ENCODE peak calls at places on chromosomes 6 and 20, in six cellular contexts. One of them, this sample, is unnamed.

GRCh38 chr20:13567663-13568062 is 71.1 kb downstream of the TASP1 start:
- DNase-seq in cardiac fibroblast: peak; percentile 47
- DNase-seq in right lobe of liver: no peak
- DNase-seq in hepatocyte: no peak
- DNase-seq in AG10803: no peak
- DNase-seq in esophagus squamous epithelium: no peak
- DNase-seq in this sample: no peak

GRCh38 chr6:169920359-169921020 is 169.1 kb downstream of the ERMARD start:
- DNase-seq in right lobe of liver: no peak
- DNase-seq in AG10803: no peak
- DNase-seq in hepatocyte: no peak
- DNase-seq in cardiac fibroblast: no peak
- DNase-seq in esophagus squamous epithelium: no peak
- DNase-seq in this sample: no peak

GRCh38 chr20:37075932-37076685 is 19.7 kb downstream of the RBL1 start:
- DNase-seq in cardiac fibroblast: no peak
- DNase-seq in AG10803: peak; percentile 14
- DNase-seq in esophagus squamous epithelium: no peak
- DNase-seq in right lobe of liver: no peak
- DNase-seq in hepatocyte: no peak
- DNase-seq in this sample: peak; percentile 14

GRCh38 chr20:32520927-32521203 is 64.3 kb downstream of the NOL4L start:
- DNase-seq in hepatocyte: no peak
- DNase-seq in esophagus squamous epithelium: no peak
- DNase-seq in AG10803: no peak
- DNase-seq in cardiac fibroblast: no peak
- DNase-seq in right lobe of liver: no peak
- DNase-seq in this sample: no peak

GRCh38 chr6:84042603-84043002 is 9.0 kb downstream of the MRAP2 start:
- DNase-seq in hepatocyte: no peak
- DNase-seq in esophagus squamous epithelium: no peak
- DNase-seq in right lobe of liver: no peak
- DNase-seq in cardiac fibroblast: no peak
- DNase-seq in AG10803: no peak
- DNase-seq in this sample: no peak

GRCh38 chr6:72787521-72788031 is 165.7 kb downstream of the KCNQ5 start:
- DNase-seq in hepatocyte: peak; percentile 33
- DNase-seq in cardiac fibroblast: peak; percentile 89
- DNase-seq in AG10803: peak; percentile 91
- DNase-seq in right lobe of liver: no peak
- DNase-seq in esophagus squamous epithelium: no peak
- DNase-seq in this sample: peak; percentile 46

GRCh38 chr6:128139519-128139918 is 238.7 kb upstream of the THEMIS start:
- DNase-seq in esophagus squamous epithelium: no peak
- DNase-seq in hepatocyte: peak; percentile 59
- DNase-seq in AG10803: peak; percentile 35
- DNase-seq in right lobe of liver: no peak
- DNase-seq in cardiac fibroblast: peak; percentile 45
- DNase-seq in this sample: peak; percentile 58

GRCh38 chr20:45419188-45420091 is 3.5 kb downstream of the PIGT start:
- DNase-seq in cardiac fibroblast: peak; percentile 97
- DNase-seq in esophagus squamous epithelium: no peak
- DNase-seq in right lobe of liver: peak; percentile 45
- DNase-seq in hepatocyte: no peak
- DNase-seq in AG10803: peak; percentile 98
- DNase-seq in this sample: peak; percentile 81

GRCh38 chr6:16338577-16339262 is 100.3 kb downstream of the GMPR start:
- DNase-seq in cardiac fibroblast: peak; percentile 99
- DNase-seq in esophagus squamous epithelium: peak; percentile 9
- DNase-seq in right lobe of liver: no peak
- DNase-seq in hepatocyte: peak; percentile 87
- DNase-seq in AG10803: peak; percentile 100
- DNase-seq in this sample: peak; percentile 96

GRCh38 chr6:161038229-161039003 is 46.8 kb downstream of the MAP3K4 start:
- DNase-seq in cardiac fibroblast: peak; percentile 70
- DNase-seq in hepatocyte: no peak
- DNase-seq in right lobe of liver: no peak
- DNase-seq in AG10803: peak; percentile 97
- DNase-seq in esophagus squamous epithelium: no peak
- DNase-seq in this sample: peak; percentile 86

GRCh38 chr6:138404666-138405337 is 779 bp downstream of the HEBP2 start:
- DNase-seq in esophagus squamous epithelium: no peak
- DNase-seq in hepatocyte: peak; percentile 39
- DNase-seq in cardiac fibroblast: no peak
- DNase-seq in AG10803: no peak
- DNase-seq in right lobe of liver: peak; percentile 47
- DNase-seq in this sample: peak; percentile 22

GRCh38 chr6:144922120-144922722 is 637.1 kb downstream of the UTRN start:
- DNase-seq in right lobe of liver: no peak
- DNase-seq in AG10803: peak; percentile 93
- DNase-seq in hepatocyte: peak; percentile 30
- DNase-seq in cardiac fibroblast: peak; percentile 27
- DNase-seq in esophagus squamous epithelium: no peak
- DNase-seq in this sample: peak; percentile 48

GRCh38 chr6:117938324-117938995 is 31.4 kb downstream of the SLC35F1 start:
- DNase-seq in AG10803: no peak
- DNase-seq in esophagus squamous epithelium: no peak
- DNase-seq in hepatocyte: no peak
- DNase-seq in right lobe of liver: no peak
- DNase-seq in cardiac fibroblast: no peak
- DNase-seq in this sample: no peak

GRCh38 chr6:169654590-169655391 is 47.0 kb downstream of the WDR27 start:
- DNase-seq in hepatocyte: no peak
- DNase-seq in right lobe of liver: peak; percentile 71
- DNase-seq in AG10803: peak; percentile 73
- DNase-seq in esophagus squamous epithelium: no peak
- DNase-seq in cardiac fibroblast: peak; percentile 59
- DNase-seq in this sample: peak; percentile 88

GRCh38 chr20:34579936-34580587 is 21.5 kb downstream of the MAP1LC3A start:
- DNase-seq in hepatocyte: no peak
- DNase-seq in esophagus squamous epithelium: no peak
- DNase-seq in cardiac fibroblast: no peak
- DNase-seq in AG10803: peak; percentile 49
- DNase-seq in right lobe of liver: no peak
- DNase-seq in this sample: no peak

GRCh38 chr6:157236040-157236725 is 87.1 kb downstream of the TMEM242 start:
- DNase-seq in esophagus squamous epithelium: no peak
- DNase-seq in AG10803: no peak
- DNase-seq in right lobe of liver: no peak
- DNase-seq in cardiac fibroblast: no peak
- DNase-seq in hepatocyte: no peak
- DNase-seq in this sample: no peak

GRCh38 chr6:30238178-30238795 is 25.1 kb upstream of the TRIM26 start:
- DNase-seq in hepatocyte: peak; percentile 23
- DNase-seq in esophagus squamous epithelium: no peak
- DNase-seq in AG10803: peak; percentile 39
- DNase-seq in right lobe of liver: no peak
- DNase-seq in cardiac fibroblast: peak; percentile 40
- DNase-seq in this sample: peak; percentile 59
- TF ChIP-seq CTCF in hepatocyte: peak; percentile 28
- TF ChIP-seq CTCF in esophagus squamous epithelium: no peak
- TF ChIP-seq CTCF in AG10803: peak; percentile 63
- TF ChIP-seq CTCF in right lobe of liver: peak; percentile 39
- TF ChIP-seq CTCF in cardiac fibroblast: peak; percentile 62
- TF ChIP-seq CTCF in this sample: peak; percentile 68

GRCh38 chr6:53547166-53547814 is 2.4 kb upstream of the GCLC start:
- DNase-seq in hepatocyte: peak; percentile 21
- DNase-seq in right lobe of liver: peak; percentile 30
- DNase-seq in AG10803: no peak
- DNase-seq in esophagus squamous epithelium: no peak
- DNase-seq in cardiac fibroblast: no peak
- DNase-seq in this sample: no peak

GRCh38 chr6:53544050-53544499 is 826 bp downstream of the GCLC start:
- DNase-seq in hepatocyte: peak; percentile 37
- DNase-seq in right lobe of liver: no peak
- DNase-seq in cardiac fibroblast: peak; percentile 13
- DNase-seq in esophagus squamous epithelium: no peak
- DNase-seq in AG10803: no peak
- DNase-seq in this sample: peak; percentile 29

GRCh38 chr6:53544500-53545308 is at the start of gene GCLC:
- DNase-seq in AG10803: peak; percentile 94
- DNase-seq in hepatocyte: peak; percentile 96
- DNase-seq in cardiac fibroblast: peak; percentile 96
- DNase-seq in right lobe of liver: peak; percentile 94
- DNase-seq in esophagus squamous epithelium: peak; percentile 71
- DNase-seq in this sample: peak; percentile 97

GRCh38 chr6:53546256-53546655 is 1.4 kb upstream of the GCLC start:
- DNase-seq in hepatocyte: no peak
- DNase-seq in AG10803: peak; percentile 50
- DNase-seq in right lobe of liver: no peak
- DNase-seq in cardiac fibroblast: no peak
- DNase-seq in esophagus squamous epithelium: no peak
- DNase-seq in this sample: no peak

GRCh38 chr6:53547815-53548496 is 3.1 kb upstream of the GCLC start:
- DNase-seq in hepatocyte: peak; percentile 98
- DNase-seq in cardiac fibroblast: peak; percentile 98
- DNase-seq in right lobe of liver: peak; percentile 98
- DNase-seq in esophagus squamous epithelium: peak; percentile 79
- DNase-seq in AG10803: peak; percentile 97
- DNase-seq in this sample: peak; percentile 98
- TF ChIP-seq CTCF in hepatocyte: no peak
- TF ChIP-seq CTCF in cardiac fibroblast: no peak
- TF ChIP-seq CTCF in right lobe of liver: peak; percentile 14
- TF ChIP-seq CTCF in esophagus squamous epithelium: no peak
- TF ChIP-seq CTCF in AG10803: no peak
- TF ChIP-seq CTCF in this sample: no peak

GRCh38 chr20:62623488-62624324 is 18.6 kb upstream of the SLCO4A1 start:
- DNase-seq in hepatocyte: peak; percentile 97
- DNase-seq in right lobe of liver: peak; percentile 94
- DNase-seq in AG10803: peak; percentile 75
- DNase-seq in esophagus squamous epithelium: peak; percentile 68
- DNase-seq in cardiac fibroblast: peak; percentile 94
- DNase-seq in this sample: peak; percentile 84

GRCh38 chr20:62625516-62625915 is 16.8 kb upstream of the SLCO4A1 start:
- DNase-seq in AG10803: no peak
- DNase-seq in cardiac fibroblast: no peak
- DNase-seq in esophagus squamous epithelium: no peak
- DNase-seq in right lobe of liver: no peak
- DNase-seq in hepatocyte: no peak
- DNase-seq in this sample: no peak

GRCh38 chr20:62622877-62623487 is 19.3 kb upstream of the SLCO4A1 start:
- DNase-seq in hepatocyte: no peak
- DNase-seq in esophagus squamous epithelium: no peak
- DNase-seq in AG10803: no peak
- DNase-seq in right lobe of liver: no peak
- DNase-seq in cardiac fibroblast: no peak
- DNase-seq in this sample: no peak

GRCh38 chr20:62624719-62625455 is 17.4 kb upstream of the SLCO4A1 start:
- DNase-seq in hepatocyte: no peak
- DNase-seq in cardiac fibroblast: no peak
- DNase-seq in esophagus squamous epithelium: no peak
- DNase-seq in right lobe of liver: no peak
- DNase-seq in AG10803: no peak
- DNase-seq in this sample: no peak

GRCh38 chr20:62624325-62624690 is 18.0 kb upstream of the SLCO4A1 start:
- DNase-seq in esophagus squamous epithelium: no peak
- DNase-seq in right lobe of liver: no peak
- DNase-seq in cardiac fibroblast: no peak
- DNase-seq in AG10803: no peak
- DNase-seq in hepatocyte: peak; percentile 33
- DNase-seq in this sample: no peak
- TF ChIP-seq CTCF in esophagus squamous epithelium: no peak
- TF ChIP-seq CTCF in right lobe of liver: no peak
- TF ChIP-seq CTCF in cardiac fibroblast: no peak
- TF ChIP-seq CTCF in AG10803: no peak
- TF ChIP-seq CTCF in hepatocyte: no peak
- TF ChIP-seq CTCF in this sample: no peak

DNA sequence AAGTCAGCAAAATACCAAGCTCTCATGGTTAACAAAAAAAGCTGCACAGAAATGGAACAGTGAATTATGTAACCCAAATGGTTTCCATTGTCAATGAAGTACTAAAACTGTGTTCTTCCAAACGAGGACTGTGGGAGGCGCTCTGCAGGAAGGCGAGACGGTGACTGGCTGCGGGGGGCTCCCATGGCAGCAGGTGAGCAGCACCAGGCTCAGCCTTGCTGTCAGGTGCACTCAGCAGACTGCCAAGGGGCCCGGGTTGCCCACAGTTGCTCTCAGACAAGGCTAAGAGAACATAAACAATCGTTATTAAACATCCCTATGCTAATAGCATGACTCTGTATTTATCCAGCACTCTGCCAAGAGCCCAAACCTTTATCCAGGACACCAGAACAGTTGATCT is 630.3 kb upstream of the ARID1B start:
- DNase-seq in cardiac fibroblast: no peak
- DNase-seq in hepatocyte: no peak
- DNase-seq in right lobe of liver: no peak
- DNase-seq in esophagus squamous epithelium: no peak
- DNase-seq in AG10803: no peak
- DNase-seq in this sample: no peak
- TF ChIP-seq CTCF in cardiac fibroblast: no peak
- TF ChIP-seq CTCF in hepatocyte: no peak
- TF ChIP-seq CTCF in right lobe of liver: no peak
- TF ChIP-seq CTCF in esophagus squamous epithelium: no peak
- TF ChIP-seq CTCF in AG10803: no peak
- TF ChIP-seq CTCF in this sample: no peak

DNA sequence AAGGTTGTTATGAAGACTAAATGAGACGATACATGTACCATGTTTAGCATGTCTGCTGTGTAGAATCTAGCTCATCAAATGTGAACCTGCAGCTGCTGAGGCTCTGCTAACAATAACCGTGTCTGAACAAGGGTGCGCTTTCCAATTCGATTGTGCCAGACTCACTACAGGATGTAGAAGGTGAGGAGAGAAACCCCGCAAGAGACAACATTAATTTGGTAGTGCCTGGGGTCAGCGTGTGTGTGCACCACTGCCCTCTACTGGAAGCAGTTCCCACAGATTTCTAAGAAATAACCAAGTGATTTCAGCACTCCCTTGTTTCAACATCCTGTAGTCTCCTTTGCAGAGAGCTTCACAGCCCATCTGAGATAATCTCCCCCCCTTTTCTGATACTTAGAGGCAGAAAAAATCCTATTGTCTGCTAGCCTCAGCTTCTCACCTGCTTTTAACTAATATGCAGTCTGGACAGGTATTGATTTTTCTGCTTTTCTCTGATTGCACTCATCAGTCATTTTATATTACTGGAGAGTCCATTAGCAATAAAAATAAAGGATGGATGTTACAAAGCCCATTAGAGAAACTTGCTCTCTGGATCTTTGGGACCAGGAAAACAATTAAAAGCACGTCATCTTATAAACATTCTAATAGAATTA is 96.7 kb upstream of the BACH2 start:
- DNase-seq in hepatocyte: peak; percentile 77
- DNase-seq in AG10803: peak; percentile 56
- DNase-seq in esophagus squamous epithelium: no peak
- DNase-seq in right lobe of liver: no peak
- DNase-seq in cardiac fibroblast: peak; percentile 73
- DNase-seq in this sample: peak; percentile 84
- TF ChIP-seq CTCF in hepatocyte: peak; percentile 80
- TF ChIP-seq CTCF in AG10803: peak; percentile 84
- TF ChIP-seq CTCF in esophagus squamous epithelium: peak; percentile 72
- TF ChIP-seq CTCF in right lobe of liver: peak; percentile 82
- TF ChIP-seq CTCF in cardiac fibroblast: peak; percentile 75
- TF ChIP-seq CTCF in this sample: peak; percentile 89

GRCh38 chr6:125300992-125301434 is 754 bp downstream of the HDDC2 start:
- DNase-seq in cardiac fibroblast: no peak
- DNase-seq in right lobe of liver: no peak
- DNase-seq in esophagus squamous epithelium: no peak
- DNase-seq in AG10803: peak; percentile 62
- DNase-seq in hepatocyte: peak; percentile 37
- DNase-seq in this sample: peak; percentile 64
- TF ChIP-seq CTCF in cardiac fibroblast: no peak
- TF ChIP-seq CTCF in right lobe of liver: no peak
- TF ChIP-seq CTCF in esophagus squamous epithelium: no peak
- TF ChIP-seq CTCF in AG10803: no peak
- TF ChIP-seq CTCF in hepatocyte: no peak
- TF ChIP-seq CTCF in this sample: no peak

This sample was measured in choroid plexus epithelial cell.